ENCODE peak calls at places on chromosomes 11 and 22, in nine cellular contexts. J, D, N, H, O, Q, G, T and B are unnamed samples.

GRCh38 chr11:114026355-114026754 is 33.2 kb upstream of the ZBTB16 start:
- DNase-seq in J (no peak), D (no peak), N (no peak), H (peak), O (no peak), Q (peak), G (no peak), T (peak), B (peak)

GRCh38 chr22:46580940-46581579 is 39.1 kb upstream of the GRAMD4 start:
- DNase-seq in J (peak), D (no peak), N (no peak), H (no peak), O (no peak), Q (no peak), G (no peak), T (no peak), B (no peak)

GRCh38 chr11:112292785-112293407 is 32.2 kb upstream of the PLET1 start:
- DNase-seq in J (peak), D (peak), N (no peak), H (no peak), O (no peak), Q (peak), G (peak), T (no peak), B (peak)

GRCh38 chr11:1598816-1599215 is 722 bp upstream of the KRTAP5-2 start:
- DNase-seq in J (no peak), D (no peak), N (no peak), H (no peak), O (no peak), Q (no peak), G (no peak), T (no peak), B (no peak)

GRCh38 chr11:67167715-67168114 is 48.7 kb downstream of the KDM2A start:
- DNase-seq in J (no peak), D (no peak), N (no peak), H (no peak), O (no peak), Q (peak), G (no peak), T (no peak), B (no peak)

GRCh38 chr22:24696551-24697001 is 77.9 kb downstream of the PIWIL3 start:
- DNase-seq in J (no peak), D (no peak), N (no peak), H (no peak), O (no peak), Q (no peak), G (no peak), T (no peak), B (no peak)

GRCh38 chr22:37186228-37186996 is 1.6 kb downstream of the C1QTNF6 start:
- DNase-seq in J (peak), D (peak), N (peak), H (peak), O (no peak), Q (peak), G (peak), T (peak), B (peak)

GRCh38 chr22:20016734-20017621 is at the start of gene ARVCF:
- DNase-seq in J (peak), D (peak), N (peak), H (peak), O (peak), Q (peak), G (peak), T (peak), B (peak)

GRCh38 chr22:49713003-49713402 is 114.7 kb downstream of the BRD1 start:
- DNase-seq in J (no peak), D (no peak), N (no peak), H (no peak), O (no peak), Q (no peak), G (no peak), T (no peak), B (no peak)

GRCh38 chr11:73372371-73372993 is 3.7 kb upstream of the RELT start:
- DNase-seq in J (no peak), D (peak), N (no peak), H (peak), O (no peak), Q (no peak), G (peak), T (no peak), B (peak)

GRCh38 chr11:44030276-44030932 is 17.4 kb upstream of the ACCSL start:
- DNase-seq in J (no peak), D (no peak), N (no peak), H (no peak), O (no peak), Q (peak), G (no peak), T (no peak), B (no peak)

GRCh38 chr11:107931206-107931605 is 3.0 kb downstream of the RAB39A start:
- DNase-seq in J (no peak), D (no peak), N (no peak), H (no peak), O (no peak), Q (no peak), G (no peak), T (no peak), B (no peak)

GRCh38 chr11:84522331-84522730 is 1104.8 kb downstream of the DLG2 start:
- DNase-seq in J (no peak), D (no peak), N (no peak), H (no peak), O (no peak), Q (peak), G (no peak), T (no peak), B (no peak)